ENCODE peak calls at places on chromosomes 16 and 17, in six cellular contexts. U, S, C, M, V and Q are unnamed samples.

GRCh38 chr16:79947771-79948170 is 347.2 kb upstream of the MAF start:
- DNase-seq in M (no peak), V (no peak), C (no peak), S (no peak), U (no peak), Q (no peak)

GRCh38 chr16:88363239-88363891 is 19.4 kb upstream of the ZNF469 start:
- DNase-seq in M (no peak), U (no peak), S (no peak), C (no peak), V (no peak), Q (no peak)

GRCh38 chr16:77793417-77793816 is 5.1 kb downstream of the VAT1L start:
- DNase-seq in U (no peak), V (no peak), S (no peak), C (no peak), M (no peak), Q (no peak)

GRCh38 chr16:13920510-13920818 is 510 bp downstream of the ERCC4 start:
- DNase-seq in C (no peak), S (no peak), M (no peak), V (no peak), U (no peak), Q (no peak)

GRCh38 chr17:78839173-78839761 is 1.3 kb downstream of the USP36 start:
- DNase-seq in V (no peak), U (no peak), S (no peak), M (peak; percentile 86), C (peak; percentile 16), Q (no peak)

GRCh38 chr17:65154770-65155589 is 17.8 kb downstream of the RGS9 start:
- DNase-seq in C (peak; percentile 25), V (no peak), U (peak; percentile 24), M (peak; percentile 72), S (no peak), Q (no peak)

GRCh38 chr17:39527220-39527813 is 66.0 kb downstream of the CDK12 start:
- DNase-seq in U (no peak), C (peak; percentile 16), V (no peak), S (no peak), M (peak; percentile 38), Q (no peak)

GRCh38 chr16:56480776-56481467 is 29.6 kb downstream of the OGFOD1 start:
- DNase-seq in V (no peak), C (no peak), S (no peak), U (no peak), M (no peak), Q (peak; percentile 27)

GRCh38 chr17:39928868-39929651 is 1.5 kb downstream of the LRRC3C start:
- DNase-seq in C (peak; percentile 92), M (peak; percentile 97), V (no peak), S (no peak), U (peak; percentile 89), Q (peak; percentile 81)

GRCh38 chr16:21101631-21102420 is 48.8 kb downstream of the DNAH3 start:
- DNase-seq in M (no peak), V (peak; percentile 31), C (peak; percentile 24), U (no peak), S (peak; percentile 21), Q (peak; percentile 43)

GRCh38 chr17:74639704-74640142 is 16.2 kb upstream of the CD300E start:
- DNase-seq in V (no peak), C (peak; percentile 3), M (no peak), S (no peak), U (no peak), Q (no peak)

GRCh38 chr17:10737168-10737622 is 7.4 kb upstream of the TMEM220 start:
- DNase-seq in C (peak; percentile 58), V (peak; percentile 95), U (no peak), S (peak; percentile 32), M (peak; percentile 55), Q (no peak)

GRCh38 chr17:16934836-16935235 is 37.1 kb downstream of the TNFRSF13B start:
- DNase-seq in V (no peak), S (peak; percentile 3), M (no peak), U (no peak), C (no peak), Q (no peak)
- H3K4me3 ChIP-seq in V (no peak overlapping the region), S (no peak overlapping the region), M (no peak overlapping the region), U (no peak overlapping the region), C (no peak overlapping the region), Q (no peak overlapping the region)

DNA sequence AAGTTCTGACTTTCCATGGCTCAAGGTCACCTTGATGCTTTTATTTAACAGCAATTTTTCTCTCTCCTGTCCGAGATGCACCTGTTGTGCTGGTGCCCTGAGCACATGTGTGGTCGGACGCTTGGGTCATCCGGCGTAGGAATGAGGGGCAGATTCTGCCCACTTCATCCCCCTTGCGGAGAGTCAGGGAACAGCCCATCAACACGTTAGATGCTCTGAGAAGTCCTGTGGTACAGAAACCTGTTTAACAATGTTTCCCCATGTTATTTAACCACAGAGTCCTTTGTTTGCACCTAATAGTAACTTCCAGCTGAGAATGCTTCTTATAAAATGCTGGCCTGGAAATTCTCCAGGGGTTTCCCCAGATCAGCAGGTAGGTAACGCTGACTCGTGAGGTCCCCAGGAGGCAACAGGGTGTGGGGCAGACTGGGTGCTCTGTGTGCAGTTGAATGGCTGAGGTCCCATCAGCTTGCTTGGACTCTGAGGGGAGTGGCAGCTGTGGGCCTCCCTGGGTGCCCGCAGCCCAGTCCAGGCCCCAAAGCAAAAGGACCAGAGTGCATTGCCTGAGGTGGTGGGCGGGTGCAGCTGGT is 17.8 kb downstream of the DOC2B start:
- DNase-seq in C (no peak), V (no peak), U (no peak), M (peak; percentile 27), S (no peak), Q (no peak)
- TF ChIP-seq CTCF in C (peak; percentile 41), V (no peak), U (peak; percentile 48), M (peak; percentile 61), S (no peak), Q (peak; percentile 32)

GRCh38 chr17:56595831-56596740 is 2.6 kb downstream of the NOG start:
- DNase-seq in V (no peak), S (no peak), C (no peak), U (no peak), M (no peak), Q (no peak)
- H3K4me3 ChIP-seq in V (peak overlapping the region; percentile 31), S (peak overlapping the region; percentile 62), C (peak overlapping the region; percentile 71), U (peak overlapping the region; percentile 12), M (peak overlapping the region; percentile 0), Q (peak overlapping the region; percentile 69)

DNA sequence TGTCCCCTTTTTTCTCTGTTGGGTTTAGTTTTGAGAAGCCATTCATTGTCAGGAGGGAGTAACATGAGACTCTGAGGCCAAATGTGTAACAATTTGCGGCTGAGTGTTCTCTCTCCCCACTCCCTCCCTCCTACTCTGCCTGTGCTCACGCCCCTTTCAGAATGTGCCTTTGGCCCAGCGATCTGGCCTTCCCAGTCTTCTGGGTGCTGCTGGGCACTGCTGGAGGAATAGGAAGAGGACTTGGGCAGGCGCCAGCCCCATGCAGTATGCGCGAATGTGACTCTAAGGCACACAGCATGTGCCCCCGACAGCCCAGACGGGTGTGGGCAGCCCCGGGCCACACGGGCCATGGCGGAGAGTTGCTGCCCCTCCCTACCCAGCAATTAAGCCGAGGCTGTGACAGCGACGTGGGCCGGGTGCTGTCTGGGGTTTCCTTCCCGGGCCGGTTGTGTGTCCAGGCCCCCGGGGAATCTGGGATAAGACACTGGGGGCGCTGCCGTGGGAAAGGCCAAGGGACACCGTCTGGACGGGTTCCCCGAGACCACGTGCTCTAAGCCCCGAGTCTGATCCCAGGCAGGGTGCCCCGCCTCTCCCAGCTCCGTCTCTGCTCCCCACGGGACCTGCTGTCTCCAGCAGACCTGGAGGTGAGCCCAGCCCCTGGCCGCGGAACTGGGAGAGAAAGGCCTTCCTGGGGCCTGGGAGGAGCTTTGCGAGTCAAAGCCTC is 92.4 kb downstream of the IRX3 start:
- DNase-seq in V (peak; percentile 58), S (peak; percentile 91), C (peak; percentile 58), M (peak; percentile 50), U (no peak), Q (no peak)
- TF ChIP-seq CTCF in V (no peak), S (peak; percentile 19), C (no peak), M (peak; percentile 8), U (no peak), Q (no peak)

GRCh38 chr17:63477471-63478440 is 895 bp downstream of the ACE start:
- DNase-seq in S (no peak), C (no peak), U (no peak), M (no peak), V (no peak), Q (no peak)
- H3K4me3 ChIP-seq in S (peak overlapping the region; percentile 74), C (peak overlapping the region; percentile 58), U (peak overlapping the region; percentile 45), M (peak overlapping the region; percentile 12), V (peak overlapping the region; percentile 56), Q (peak overlapping the region; percentile 12)

GRCh38 chr16:84925773-84926372 is 85.5 kb downstream of the ZDHHC7 start:
- DNase-seq in V (no peak), C (no peak), M (no peak), S (no peak), U (no peak), Q (no peak)
- TF ChIP-seq CTCF in V (no peak), C (no peak), M (no peak), S (no peak), U (no peak), Q (no peak)

DNA sequence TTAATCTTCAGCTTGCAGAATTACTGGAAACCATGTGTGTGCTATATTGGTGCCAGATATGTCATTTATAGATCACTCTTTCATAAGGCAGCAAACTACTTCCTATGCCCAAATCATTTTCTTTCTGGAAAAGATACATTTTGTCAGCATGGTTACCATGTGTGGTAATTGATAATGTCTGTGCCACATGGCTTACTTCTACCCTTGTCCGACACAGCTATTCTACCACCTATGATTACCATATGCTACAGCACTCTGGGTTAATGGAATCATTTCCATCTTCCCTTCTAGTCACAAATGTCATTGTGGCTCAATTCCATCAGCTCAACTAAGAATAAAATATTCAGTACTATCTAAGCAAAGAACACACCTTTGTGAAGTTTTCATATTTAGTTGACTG is 8.0 kb upstream of the PPM1E start:
- DNase-seq in M (no peak), V (no peak), U (no peak), C (no peak), S (no peak), Q (no peak)
- H3K4me3 ChIP-seq in M (no peak overlapping the region), V (no peak overlapping the region), U (no peak overlapping the region), C (no peak overlapping the region), S (no peak overlapping the region), Q (no peak overlapping the region)

DNA sequence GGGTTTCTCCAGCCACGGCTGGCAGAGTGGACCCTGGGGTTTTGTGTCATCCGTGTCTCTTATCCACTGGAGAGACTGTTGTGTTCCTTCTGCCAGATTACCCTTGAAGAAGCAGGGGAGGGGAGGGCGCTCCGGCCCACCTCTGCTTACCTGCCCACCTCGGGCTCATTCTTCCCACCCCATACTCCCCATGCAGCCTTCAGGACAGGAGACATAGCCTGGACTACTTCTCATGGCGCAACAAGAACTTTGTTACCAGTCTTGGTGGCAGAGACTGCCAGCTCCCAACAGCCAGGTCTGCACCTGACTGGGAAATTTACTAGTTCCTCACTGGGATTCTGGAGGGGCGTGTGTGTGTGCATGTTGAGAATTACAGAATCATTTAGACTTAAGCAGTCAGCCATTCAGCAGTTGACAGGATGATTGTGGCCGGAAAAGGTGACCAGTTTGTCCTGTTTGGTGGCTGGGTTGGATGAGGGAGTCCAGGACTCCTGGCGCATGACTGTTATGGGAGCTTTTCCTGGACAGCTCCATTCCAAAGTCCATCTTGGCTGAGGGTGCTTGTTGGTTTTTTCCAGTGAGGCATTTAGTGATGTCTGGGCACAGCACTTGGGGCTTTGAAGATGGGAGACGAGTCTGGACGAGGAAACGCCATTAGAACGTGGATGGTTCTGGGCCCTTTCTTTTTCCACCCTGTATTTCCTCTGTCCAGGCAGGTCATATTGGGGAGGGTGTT is 8.7 kb downstream of the GSE1 start:
- DNase-seq in M (no peak), V (peak; percentile 88), S (no peak), U (no peak), C (no peak), Q (no peak)
- TF ChIP-seq CTCF in M (no peak), V (no peak), S (no peak), U (no peak), C (no peak), Q (no peak)